ENCODE peak calls at places on chromosomes 7 and 10, in seven cellular contexts. One of them, this sample, is unnamed.

GRCh38 chr7:28102778-28103177 is 77.8 kb downstream of the JAZF1 start:
- DNase-seq in germinal center: no peak
- DNase-seq in endothelial cell: no peak
- DNase-seq in left ventricle myocardium inferior: no peak
- DNase-seq in AG09309: no peak
- DNase-seq in erythroblast: peak; percentile 47
- DNase-seq in activated CD8-positive, alpha-beta T cell treated with anti-CD3 and anti-CD28 coated beads, Interleukin-2, amount 10 ng/mL, durations not matched to agents 7 days and 5 days: no peak
- DNase-seq in this sample: no peak

GRCh38 chr7:73830872-73831655 is at the start of gene CLDN4:
- DNase-seq in germinal center: no peak
- DNase-seq in endothelial cell: no peak
- DNase-seq in left ventricle myocardium inferior: no peak
- DNase-seq in AG09309: no peak
- DNase-seq in erythroblast: no peak
- DNase-seq in activated CD8-positive, alpha-beta T cell treated with anti-CD3 and anti-CD28 coated beads, Interleukin-2, amount 10 ng/mL, durations not matched to agents 7 days and 5 days: no peak
- DNase-seq in this sample: no peak

GRCh38 chr10:51159841-51160240 is 85.6 kb downstream of the PRKG1 start:
- DNase-seq in germinal center: no peak
- DNase-seq in endothelial cell: no peak
- DNase-seq in left ventricle myocardium inferior: no peak
- DNase-seq in AG09309: peak; percentile 24
- DNase-seq in erythroblast: no peak
- DNase-seq in activated CD8-positive, alpha-beta T cell treated with anti-CD3 and anti-CD28 coated beads, Interleukin-2, amount 10 ng/mL, durations not matched to agents 7 days and 5 days: no peak
- DNase-seq in this sample: no peak

GRCh38 chr10:102408728-102409603 is 9.6 kb downstream of the PSD start:
- DNase-seq in germinal center: peak; percentile 47
- DNase-seq in endothelial cell: no peak
- DNase-seq in left ventricle myocardium inferior: no peak
- DNase-seq in AG09309: no peak
- DNase-seq in erythroblast: no peak
- DNase-seq in activated CD8-positive, alpha-beta T cell treated with anti-CD3 and anti-CD28 coated beads, Interleukin-2, amount 10 ng/mL, durations not matched to agents 7 days and 5 days: peak; percentile 62
- DNase-seq in this sample: peak; percentile 49

GRCh38 chr10:47164126-47164799 is 135.7 kb upstream of the GDF10 start:
- DNase-seq in germinal center: no peak
- DNase-seq in endothelial cell: no peak
- DNase-seq in left ventricle myocardium inferior: no peak
- DNase-seq in AG09309: peak; percentile 70
- DNase-seq in erythroblast: no peak
- DNase-seq in activated CD8-positive, alpha-beta T cell treated with anti-CD3 and anti-CD28 coated beads, Interleukin-2, amount 10 ng/mL, durations not matched to agents 7 days and 5 days: no peak
- DNase-seq in this sample: no peak

GRCh38 chr10:99364125-99364524 is 35.0 kb downstream of the CNNM1 start:
- DNase-seq in germinal center: no peak
- DNase-seq in endothelial cell: no peak
- DNase-seq in left ventricle myocardium inferior: no peak
- DNase-seq in AG09309: peak; percentile 50
- DNase-seq in erythroblast: no peak
- DNase-seq in activated CD8-positive, alpha-beta T cell treated with anti-CD3 and anti-CD28 coated beads, Interleukin-2, amount 10 ng/mL, durations not matched to agents 7 days and 5 days: no peak
- DNase-seq in this sample: no peak

GRCh38 chr7:113084499-113085172 is 2.0 kb downstream of the GPR85 start:
- DNase-seq in germinal center: no peak
- DNase-seq in endothelial cell: no peak
- DNase-seq in left ventricle myocardium inferior: no peak
- DNase-seq in AG09309: no peak
- DNase-seq in erythroblast: no peak
- DNase-seq in activated CD8-positive, alpha-beta T cell treated with anti-CD3 and anti-CD28 coated beads, Interleukin-2, amount 10 ng/mL, durations not matched to agents 7 days and 5 days: no peak
- DNase-seq in this sample: no peak

GRCh38 chr7:64904008-64904407 is 935 bp downstream of the ZNF273 start:
- DNase-seq in germinal center: no peak
- DNase-seq in endothelial cell: no peak
- DNase-seq in left ventricle myocardium inferior: no peak
- DNase-seq in AG09309: no peak
- DNase-seq in erythroblast: no peak
- DNase-seq in activated CD8-positive, alpha-beta T cell treated with anti-CD3 and anti-CD28 coated beads, Interleukin-2, amount 10 ng/mL, durations not matched to agents 7 days and 5 days: no peak
- DNase-seq in this sample: no peak

GRCh38 chr7:73423519-73424485 is 9.8 kb upstream of the FZD9 start:
- DNase-seq in germinal center: no peak
- DNase-seq in endothelial cell: no peak
- DNase-seq in left ventricle myocardium inferior: no peak
- DNase-seq in AG09309: no peak
- DNase-seq in erythroblast: no peak
- DNase-seq in activated CD8-positive, alpha-beta T cell treated with anti-CD3 and anti-CD28 coated beads, Interleukin-2, amount 10 ng/mL, durations not matched to agents 7 days and 5 days: no peak
- DNase-seq in this sample: no peak

GRCh38 chr7:55100172-55100961 is 81.5 kb downstream of the EGFR start:
- DNase-seq in germinal center: no peak
- DNase-seq in endothelial cell: no peak
- DNase-seq in left ventricle myocardium inferior: peak; percentile 92
- DNase-seq in AG09309: no peak
- DNase-seq in erythroblast: no peak
- DNase-seq in activated CD8-positive, alpha-beta T cell treated with anti-CD3 and anti-CD28 coated beads, Interleukin-2, amount 10 ng/mL, durations not matched to agents 7 days and 5 days: no peak
- DNase-seq in this sample: no peak

GRCh38 chr7:47294569-47295222 is 287.2 kb downstream of the TNS3 start:
- DNase-seq in germinal center: no peak
- DNase-seq in endothelial cell: no peak
- DNase-seq in left ventricle myocardium inferior: no peak
- DNase-seq in AG09309: no peak
- DNase-seq in erythroblast: no peak
- DNase-seq in activated CD8-positive, alpha-beta T cell treated with anti-CD3 and anti-CD28 coated beads, Interleukin-2, amount 10 ng/mL, durations not matched to agents 7 days and 5 days: no peak
- DNase-seq in this sample: no peak

GRCh38 chr10:36173364-36173763 is 531.3 kb upstream of the FZD8 start:
- DNase-seq in germinal center: no peak
- DNase-seq in endothelial cell: no peak
- DNase-seq in left ventricle myocardium inferior: no peak
- DNase-seq in AG09309: no peak
- DNase-seq in erythroblast: no peak
- DNase-seq in activated CD8-positive, alpha-beta T cell treated with anti-CD3 and anti-CD28 coated beads, Interleukin-2, amount 10 ng/mL, durations not matched to agents 7 days and 5 days: no peak
- DNase-seq in this sample: no peak

GRCh38 chr7:46486264-46487206 is 565.5 kb upstream of the IGFBP3 start:
- DNase-seq in germinal center: no peak
- DNase-seq in endothelial cell: no peak
- DNase-seq in left ventricle myocardium inferior: peak; percentile 50
- DNase-seq in AG09309: peak; percentile 66
- DNase-seq in erythroblast: peak; percentile 10
- DNase-seq in activated CD8-positive, alpha-beta T cell treated with anti-CD3 and anti-CD28 coated beads, Interleukin-2, amount 10 ng/mL, durations not matched to agents 7 days and 5 days: no peak
- DNase-seq in this sample: no peak

GRCh38 chr10:104521901-104522827 is 118.9 kb upstream of the SORCS3 start:
- DNase-seq in germinal center: no peak
- DNase-seq in endothelial cell: no peak
- DNase-seq in left ventricle myocardium inferior: peak; percentile 40
- DNase-seq in AG09309: no peak
- DNase-seq in erythroblast: no peak
- DNase-seq in activated CD8-positive, alpha-beta T cell treated with anti-CD3 and anti-CD28 coated beads, Interleukin-2, amount 10 ng/mL, durations not matched to agents 7 days and 5 days: no peak
- DNase-seq in this sample: no peak

GRCh38 chr7:66047426-66047825 is 28.2 kb upstream of the ASL start:
- DNase-seq in germinal center: no peak
- DNase-seq in endothelial cell: no peak
- DNase-seq in left ventricle myocardium inferior: no peak
- DNase-seq in AG09309: peak; percentile 80
- DNase-seq in erythroblast: no peak
- DNase-seq in activated CD8-positive, alpha-beta T cell treated with anti-CD3 and anti-CD28 coated beads, Interleukin-2, amount 10 ng/mL, durations not matched to agents 7 days and 5 days: no peak
- DNase-seq in this sample: no peak

GRCh38 chr10:117318909-117319308 is 56.3 kb downstream of the PDZD8 start:
- DNase-seq in germinal center: peak; percentile 4
- DNase-seq in endothelial cell: no peak
- DNase-seq in left ventricle myocardium inferior: no peak
- DNase-seq in AG09309: no peak
- DNase-seq in erythroblast: peak; percentile 23
- DNase-seq in activated CD8-positive, alpha-beta T cell treated with anti-CD3 and anti-CD28 coated beads, Interleukin-2, amount 10 ng/mL, durations not matched to agents 7 days and 5 days: no peak
- DNase-seq in this sample: no peak

GRCh38 chr10:71423936-71424335 is 27.2 kb downstream of the CDH23 start:
- DNase-seq in germinal center: no peak
- DNase-seq in endothelial cell: no peak
- DNase-seq in left ventricle myocardium inferior: no peak
- DNase-seq in AG09309: no peak
- DNase-seq in erythroblast: no peak
- DNase-seq in activated CD8-positive, alpha-beta T cell treated with anti-CD3 and anti-CD28 coated beads, Interleukin-2, amount 10 ng/mL, durations not matched to agents 7 days and 5 days: no peak
- DNase-seq in this sample: no peak

GRCh38 chr10:131431541-131431940 is 120.0 kb upstream of the TCERG1L start:
- DNase-seq in germinal center: no peak
- DNase-seq in endothelial cell: no peak
- DNase-seq in left ventricle myocardium inferior: no peak
- DNase-seq in AG09309: no peak
- DNase-seq in erythroblast: no peak
- DNase-seq in activated CD8-positive, alpha-beta T cell treated with anti-CD3 and anti-CD28 coated beads, Interleukin-2, amount 10 ng/mL, durations not matched to agents 7 days and 5 days: no peak
- DNase-seq in this sample: no peak

GRCh38 chr7:2374830-2375728 is 20.5 kb downstream of the EIF3B start:
- DNase-seq in germinal center: no peak
- DNase-seq in endothelial cell: no peak
- DNase-seq in left ventricle myocardium inferior: no peak
- DNase-seq in AG09309: no peak
- DNase-seq in erythroblast: no peak
- DNase-seq in activated CD8-positive, alpha-beta T cell treated with anti-CD3 and anti-CD28 coated beads, Interleukin-2, amount 10 ng/mL, durations not matched to agents 7 days and 5 days: no peak
- DNase-seq in this sample: no peak

GRCh38 chr7:28458732-28459131 is 46.4 kb downstream of the CREB5 start:
- DNase-seq in germinal center: no peak
- DNase-seq in endothelial cell: no peak
- DNase-seq in left ventricle myocardium inferior: no peak
- DNase-seq in AG09309: no peak
- DNase-seq in erythroblast: peak; percentile 82
- DNase-seq in activated CD8-positive, alpha-beta T cell treated with anti-CD3 and anti-CD28 coated beads, Interleukin-2, amount 10 ng/mL, durations not matched to agents 7 days and 5 days: no peak
- DNase-seq in this sample: no peak

GRCh38 chr7:121061826-121062582 is 73.5 kb downstream of the CPED1 start:
- DNase-seq in germinal center: no peak
- DNase-seq in endothelial cell: no peak
- DNase-seq in left ventricle myocardium inferior: no peak
- DNase-seq in AG09309: no peak
- DNase-seq in erythroblast: no peak
- DNase-seq in activated CD8-positive, alpha-beta T cell treated with anti-CD3 and anti-CD28 coated beads, Interleukin-2, amount 10 ng/mL, durations not matched to agents 7 days and 5 days: no peak
- DNase-seq in this sample: no peak

GRCh38 chr7:29335188-29336083 is 140.9 kb downstream of the CHN2 start:
- DNase-seq in germinal center: no peak
- DNase-seq in endothelial cell: no peak
- DNase-seq in left ventricle myocardium inferior: no peak
- DNase-seq in AG09309: no peak
- DNase-seq in erythroblast: no peak
- DNase-seq in activated CD8-positive, alpha-beta T cell treated with anti-CD3 and anti-CD28 coated beads, Interleukin-2, amount 10 ng/mL, durations not matched to agents 7 days and 5 days: peak; percentile 28
- DNase-seq in this sample: no peak

GRCh38 chr7:98178321-98178720 is 32.9 kb upstream of the BHLHA15 start:
- DNase-seq in germinal center: no peak
- DNase-seq in endothelial cell: no peak
- DNase-seq in left ventricle myocardium inferior: peak; percentile 70
- DNase-seq in AG09309: no peak
- DNase-seq in erythroblast: no peak
- DNase-seq in activated CD8-positive, alpha-beta T cell treated with anti-CD3 and anti-CD28 coated beads, Interleukin-2, amount 10 ng/mL, durations not matched to agents 7 days and 5 days: no peak
- DNase-seq in this sample: no peak

GRCh38 chr10:92916433-92916832 is 68.1 kb downstream of the EXOC6 start:
- DNase-seq in germinal center: no peak
- DNase-seq in endothelial cell: no peak
- DNase-seq in left ventricle myocardium inferior: no peak
- DNase-seq in AG09309: no peak
- DNase-seq in erythroblast: no peak
- DNase-seq in activated CD8-positive, alpha-beta T cell treated with anti-CD3 and anti-CD28 coated beads, Interleukin-2, amount 10 ng/mL, durations not matched to agents 7 days and 5 days: no peak
- DNase-seq in this sample: no peak

GRCh38 chr7:29609162-29610030 is 45.8 kb downstream of the PRR15 start:
- DNase-seq in germinal center: peak; percentile 13
- DNase-seq in endothelial cell: peak; percentile 16
- DNase-seq in left ventricle myocardium inferior: no peak
- DNase-seq in AG09309: no peak
- DNase-seq in erythroblast: peak; percentile 37
- DNase-seq in activated CD8-positive, alpha-beta T cell treated with anti-CD3 and anti-CD28 coated beads, Interleukin-2, amount 10 ng/mL, durations not matched to agents 7 days and 5 days: no peak
- DNase-seq in this sample: no peak

GRCh38 chr10:48493083-48493871 is 111.6 kb downstream of the ARHGAP22 start:
- DNase-seq in germinal center: no peak
- DNase-seq in endothelial cell: no peak
- DNase-seq in left ventricle myocardium inferior: peak; percentile 54
- DNase-seq in AG09309: no peak
- DNase-seq in erythroblast: peak; percentile 26
- DNase-seq in activated CD8-positive, alpha-beta T cell treated with anti-CD3 and anti-CD28 coated beads, Interleukin-2, amount 10 ng/mL, durations not matched to agents 7 days and 5 days: no peak
- DNase-seq in this sample: peak; percentile 12

GRCh38 chr10:124415210-124415609 is 3.5 kb downstream of the OAT start:
- DNase-seq in germinal center: no peak
- DNase-seq in endothelial cell: no peak
- DNase-seq in left ventricle myocardium inferior: no peak
- DNase-seq in AG09309: no peak
- DNase-seq in erythroblast: peak; percentile 36
- DNase-seq in activated CD8-positive, alpha-beta T cell treated with anti-CD3 and anti-CD28 coated beads, Interleukin-2, amount 10 ng/mL, durations not matched to agents 7 days and 5 days: no peak
- DNase-seq in this sample: no peak

GRCh38 chr10:34205452-34205851 is 609.6 kb downstream of the PARD3 start:
- DNase-seq in germinal center: no peak
- DNase-seq in endothelial cell: no peak
- DNase-seq in left ventricle myocardium inferior: no peak
- DNase-seq in AG09309: no peak
- DNase-seq in erythroblast: no peak
- DNase-seq in activated CD8-positive, alpha-beta T cell treated with anti-CD3 and anti-CD28 coated beads, Interleukin-2, amount 10 ng/mL, durations not matched to agents 7 days and 5 days: no peak
- DNase-seq in this sample: no peak

GRCh38 chr7:35714862-35715261 is 19.9 kb upstream of the HERPUD2 start:
- DNase-seq in germinal center: no peak
- DNase-seq in endothelial cell: no peak
- DNase-seq in left ventricle myocardium inferior: no peak
- DNase-seq in AG09309: no peak
- DNase-seq in erythroblast: no peak
- DNase-seq in activated CD8-positive, alpha-beta T cell treated with anti-CD3 and anti-CD28 coated beads, Interleukin-2, amount 10 ng/mL, durations not matched to agents 7 days and 5 days: no peak
- DNase-seq in this sample: no peak

GRCh38 chr7:158073845-158074840 is 513.5 kb downstream of the PTPRN2 start:
- DNase-seq in germinal center: no peak
- DNase-seq in endothelial cell: no peak
- DNase-seq in left ventricle myocardium inferior: no peak
- DNase-seq in AG09309: no peak
- DNase-seq in erythroblast: no peak
- DNase-seq in activated CD8-positive, alpha-beta T cell treated with anti-CD3 and anti-CD28 coated beads, Interleukin-2, amount 10 ng/mL, durations not matched to agents 7 days and 5 days: no peak
- DNase-seq in this sample: no peak

GRCh38 chr10:113882240-113882639 is 27.8 kb downstream of the NHLRC2 start:
- DNase-seq in germinal center: no peak
- DNase-seq in endothelial cell: no peak
- DNase-seq in left ventricle myocardium inferior: no peak
- DNase-seq in AG09309: no peak
- DNase-seq in erythroblast: no peak
- DNase-seq in activated CD8-positive, alpha-beta T cell treated with anti-CD3 and anti-CD28 coated beads, Interleukin-2, amount 10 ng/mL, durations not matched to agents 7 days and 5 days: no peak
- DNase-seq in this sample: no peak

GRCh38 chr7:133807610-133808543 is 319.3 kb upstream of the LRGUK start:
- DNase-seq in germinal center: no peak
- DNase-seq in endothelial cell: no peak
- DNase-seq in left ventricle myocardium inferior: no peak
- DNase-seq in AG09309: no peak
- DNase-seq in erythroblast: no peak
- DNase-seq in activated CD8-positive, alpha-beta T cell treated with anti-CD3 and anti-CD28 coated beads, Interleukin-2, amount 10 ng/mL, durations not matched to agents 7 days and 5 days: no peak
- DNase-seq in this sample: no peak

GRCh38 chr7:93228302-93228701 is 2.0 kb upstream of the HEPACAM2 start:
- DNase-seq in germinal center: peak; percentile 59
- DNase-seq in endothelial cell: peak; percentile 12
- DNase-seq in left ventricle myocardium inferior: no peak
- DNase-seq in AG09309: peak; percentile 39
- DNase-seq in erythroblast: peak; percentile 80
- DNase-seq in activated CD8-positive, alpha-beta T cell treated with anti-CD3 and anti-CD28 coated beads, Interleukin-2, amount 10 ng/mL, durations not matched to agents 7 days and 5 days: peak; percentile 39
- DNase-seq in this sample: no peak

GRCh38 chr10:24414597-24414996 is 205.7 kb downstream of the KIAA1217 start:
- DNase-seq in germinal center: no peak
- DNase-seq in endothelial cell: no peak
- DNase-seq in left ventricle myocardium inferior: no peak
- DNase-seq in AG09309: no peak
- DNase-seq in erythroblast: no peak
- DNase-seq in activated CD8-positive, alpha-beta T cell treated with anti-CD3 and anti-CD28 coated beads, Interleukin-2, amount 10 ng/mL, durations not matched to agents 7 days and 5 days: no peak
- DNase-seq in this sample: no peak

GRCh38 chr7:17651926-17652385 is 288.3 kb downstream of the SNX13 start:
- DNase-seq in germinal center: no peak
- DNase-seq in endothelial cell: no peak
- DNase-seq in left ventricle myocardium inferior: no peak
- DNase-seq in AG09309: peak; percentile 90
- DNase-seq in erythroblast: no peak
- DNase-seq in activated CD8-positive, alpha-beta T cell treated with anti-CD3 and anti-CD28 coated beads, Interleukin-2, amount 10 ng/mL, durations not matched to agents 7 days and 5 days: no peak
- DNase-seq in this sample: no peak

GRCh38 chr7:106625678-106626301 is 35.2 kb downstream of the CCDC71L start:
- DNase-seq in germinal center: no peak
- DNase-seq in endothelial cell: no peak
- DNase-seq in left ventricle myocardium inferior: no peak
- DNase-seq in AG09309: no peak
- DNase-seq in erythroblast: no peak
- DNase-seq in activated CD8-positive, alpha-beta T cell treated with anti-CD3 and anti-CD28 coated beads, Interleukin-2, amount 10 ng/mL, durations not matched to agents 7 days and 5 days: no peak
- DNase-seq in this sample: no peak

This sample was measured in activated CD4-positive, alpha-beta memory T cell treated with anti-CD3 and anti-CD28 coated beads, Interleukin-2, amount 10 ng/mL, durations not matched to agents 7 days and 5 days.